ENCODE peak calls at places on chromosomes 3 and 15, in nine cellular contexts. X, K, N, J, G, S, A, U and H are unnamed samples.

GRCh38 chr3:177262396-177262795 is 65.1 kb upstream of the TBL1XR1 start:
- DNase-seq in X (peak; percentile 8), K (no peak), N (peak; percentile 27), J (peak; percentile 27), G (no peak), S (no peak), A (peak; percentile 55), U (no peak), H (no peak)

GRCh38 chr3:48478631-48479555 is 25.1 kb downstream of the SHISA5 start:
- DNase-seq in X (no peak), K (no peak), N (peak; percentile 23), J (peak; percentile 81), G (no peak), S (no peak), A (no peak), U (no peak), H (no peak)

GRCh38 chr3:141537866-141538265 is 51.0 kb downstream of the RASA2 start:
- DNase-seq in X (no peak), K (no peak), N (no peak), J (no peak), G (no peak), S (no peak), A (no peak), U (no peak), H (no peak)

GRCh38 chr3:75294124-75294523 is 370.0 kb upstream of the FRG2C start:
- DNase-seq in X (peak; percentile 71), K (peak; percentile 33), N (peak; percentile 2), J (peak; percentile 6), G (peak; percentile 45), S (peak; percentile 25), A (peak; percentile 57), U (peak; percentile 49), H (no peak)

GRCh38 chr3:120688121-120688520 is 6.1 kb upstream of the HGD start:
- DNase-seq in X (peak; percentile 66), K (no peak), N (no peak), J (no peak), G (no peak), S (no peak), A (no peak), U (no peak), H (no peak)

GRCh38 chr3:168040624-168041208 is 55.0 kb downstream of the GOLIM4 start:
- DNase-seq in X (peak; percentile 75), K (no peak), N (peak; percentile 49), J (peak; percentile 29), G (peak; percentile 63), S (no peak), A (peak; percentile 76), U (no peak), H (no peak)

GRCh38 chr15:80856809-80857377 is 77.7 kb downstream of the CEMIP start:
- DNase-seq in X (peak; percentile 48), K (peak; percentile 83), N (peak; percentile 97), J (no peak), G (peak; percentile 82), S (peak; percentile 54), A (no peak), U (peak; percentile 70), H (no peak)

GRCh38 chr3:138687236-138687635 is 78.7 kb downstream of the FAIM start:
- DNase-seq in X (peak; percentile 83), K (no peak), N (no peak), J (no peak), G (peak; percentile 48), S (no peak), A (no peak), U (no peak), H (no peak)

GRCh38 chr3:31534036-31534435 is 1.3 kb downstream of the STT3B start:
- DNase-seq in X (peak; percentile 32), K (no peak), N (peak; percentile 43), J (peak; percentile 27), G (peak; percentile 37), S (no peak), A (peak; percentile 26), U (no peak), H (no peak)

GRCh38 chr3:120649735-120650705 is 32.0 kb downstream of the HGD start:
- DNase-seq in X (no peak), K (no peak), N (peak; percentile 35), J (no peak), G (no peak), S (no peak), A (peak; percentile 9), U (no peak), H (no peak)

GRCh38 chr15:41810651-41811431 is 17.1 kb upstream of the JMJD7 start:
- DNase-seq in X (peak; percentile 37), K (no peak), N (no peak), J (no peak), G (no peak), S (no peak), A (no peak), U (no peak), H (no peak)

GRCh38 chr3:160163259-160163878 is 61.9 kb upstream of the C3orf80 start:
- DNase-seq in X (peak; percentile 63), K (no peak), N (peak; percentile 4), J (no peak), G (peak; percentile 46), S (no peak), A (peak; percentile 42), U (no peak), H (no peak)

GRCh38 chr3:26347150-26347549 is 275.4 kb upstream of the LRRC3B start:
- DNase-seq in X (no peak), K (no peak), N (no peak), J (no peak), G (no peak), S (no peak), A (no peak), U (no peak), H (no peak)

GRCh38 chr3:144380832-144381231 is 409.2 kb downstream of the DIPK2A start:
- DNase-seq in X (no peak), K (no peak), N (no peak), J (no peak), G (peak; percentile 70), S (no peak), A (no peak), U (no peak), H (no peak)

GRCh38 chr3:144381607-144382006 is 410.0 kb downstream of the DIPK2A start:
- DNase-seq in X (no peak), K (no peak), N (no peak), J (no peak), G (peak; percentile 69), S (no peak), A (no peak), U (no peak), H (no peak)

GRCh38 chr3:144384241-144384979 is 412.8 kb downstream of the DIPK2A start:
- DNase-seq in X (no peak), K (no peak), N (no peak), J (no peak), G (no peak), S (no peak), A (no peak), U (no peak), H (no peak)
- H3K27ac ChIP-seq in X (no peak overlapping the region), K (no peak overlapping the region), N (no peak overlapping the region), J (no peak overlapping the region), G (no peak overlapping the region), S (no peak overlapping the region), A (no peak overlapping the region), U (no peak overlapping the region), H (peak overlapping the region; percentile 44)

DNA sequence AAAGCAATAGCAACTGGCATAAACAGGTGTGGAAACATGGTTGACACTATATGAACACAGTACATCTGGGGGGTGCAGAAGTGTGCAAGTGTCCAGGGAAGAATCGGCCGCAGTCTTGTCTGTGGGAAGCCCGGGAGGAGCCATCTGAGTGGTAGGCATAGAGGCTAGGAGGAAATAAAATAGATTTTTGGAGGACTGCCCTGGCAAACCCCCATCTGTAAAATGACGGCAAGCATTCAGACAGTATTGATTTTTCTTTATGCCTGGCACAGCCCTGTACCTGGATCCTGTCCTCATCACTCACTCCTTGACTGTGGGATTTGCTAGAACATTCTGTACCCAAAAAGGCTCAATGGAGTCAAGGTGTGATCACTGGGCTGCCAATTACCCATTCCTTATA is 31.3 kb downstream of the THSD4 start:
- DNase-seq in X (no peak), K (peak; percentile 56), N (no peak), J (no peak), G (no peak), S (no peak), A (no peak), U (no peak), H (no peak)
- H3K4me1 ChIP-seq in X (peaks cover 22% of the 10 kb centered on the region), K (peaks cover 25% of the 10 kb centered on the region), N (peaks cover 10% of the 10 kb centered on the region), J (peaks cover 24% of the 10 kb centered on the region), G (peaks cover 12% of the 10 kb centered on the region), S (peaks cover 46% of the 10 kb centered on the region), A (peaks cover 7% of the 10 kb centered on the region), U (peaks cover 5% of the 10 kb centered on the region), H (peaks cover 18% of the 10 kb centered on the region)

GRCh38 chr15:98292442-98293240 is 332.1 kb downstream of the ARRDC4 start:
- DNase-seq in X (peak; percentile 36), K (peak; percentile 45), N (peak; percentile 27), J (peak; percentile 20), G (peak; percentile 38), S (peak; percentile 16), A (peak; percentile 68), U (no peak), H (no peak)

GRCh38 chr15:98286200-98286599 is 325.7 kb downstream of the ARRDC4 start:
- DNase-seq in X (no peak), K (no peak), N (no peak), J (no peak), G (no peak), S (no peak), A (no peak), U (no peak), H (no peak)

GRCh38 chr15:98289747-98290146 is 329.2 kb downstream of the ARRDC4 start:
- DNase-seq in X (no peak), K (no peak), N (no peak), J (no peak), G (no peak), S (no peak), A (peak; percentile 25), U (no peak), H (no peak)

GRCh38 chr15:98286831-98287230 is 326.3 kb downstream of the ARRDC4 start:
- DNase-seq in X (peak; percentile 7), K (no peak), N (no peak), J (peak; percentile 12), G (no peak), S (no peak), A (no peak), U (no peak), H (no peak)

GRCh38 chr15:98288091-98288590 is 327.6 kb downstream of the ARRDC4 start:
- DNase-seq in X (no peak), K (no peak), N (no peak), J (no peak), G (no peak), S (no peak), A (no peak), U (no peak), H (no peak)
- H3K27ac ChIP-seq in X (no peak overlapping the region), K (no peak overlapping the region), N (no peak overlapping the region), J (no peak overlapping the region), G (no peak overlapping the region), S (no peak overlapping the region), A (no peak overlapping the region), U (no peak overlapping the region), H (no peak overlapping the region)

DNA sequence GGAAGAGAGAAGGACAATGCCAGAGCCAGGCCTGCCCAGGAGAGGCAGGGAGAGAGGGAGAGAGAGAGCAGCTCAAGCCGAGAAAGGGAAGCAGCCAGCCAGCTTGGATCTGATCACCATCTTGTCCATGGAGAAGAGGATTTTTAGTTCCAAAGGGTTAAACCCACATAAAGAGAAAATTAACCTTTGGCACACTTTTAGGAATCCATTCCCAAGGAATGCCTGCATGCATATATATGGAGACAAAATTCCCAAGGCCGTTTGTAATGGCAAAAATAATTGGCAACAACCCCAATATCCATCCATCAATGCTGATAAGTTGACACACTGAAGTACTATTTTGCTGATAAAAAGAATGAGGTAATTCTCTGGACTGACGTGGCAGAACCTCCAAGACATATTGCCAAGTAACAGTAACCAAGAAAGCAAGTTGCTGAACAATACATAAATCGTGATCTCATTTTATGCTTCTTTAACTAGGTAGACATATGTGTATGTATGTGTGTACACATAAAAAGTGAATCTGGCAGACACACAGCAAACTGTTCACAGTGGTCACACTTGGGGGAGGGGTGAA is 7.5 kb upstream of the STRA6 start:
- DNase-seq in X (peak; percentile 81), K (no peak), N (no peak), J (no peak), G (no peak), S (no peak), A (peak; percentile 30), U (no peak), H (no peak)
- H3K4me1 ChIP-seq in X (peaks cover 20% of the 10 kb centered on the region), K (no peaks in the 10 kb centered on the region), N (peaks cover 66% of the 10 kb centered on the region), J (peaks cover 6% of the 10 kb centered on the region), G (peaks cover 6% of the 10 kb centered on the region), S (no peaks in the 10 kb centered on the region), A (peaks cover 22% of the 10 kb centered on the region), U (no peaks in the 10 kb centered on the region), H (peaks cover 13% of the 10 kb centered on the region)